ENCODE peak calls at places on chromosomes 1 and 21, in five cellular contexts. One of them, this sample, is unnamed.

GRCh38 chr21:40595806-40596205 is 251.2 kb downstream of the DSCAM start:
- DNase-seq in Panc1: no peak
- DNase-seq in AG04450: no peak
- DNase-seq in ascending aorta: no peak
- DNase-seq in heart left ventricle: no peak
- DNase-seq in this sample: no peak

GRCh38 chr1:44819257-44819593 is 10.9 kb downstream of the BTBD19 start:
- DNase-seq in AG04450: no peak
- DNase-seq in ascending aorta: peak
- DNase-seq in Panc1: no peak
- DNase-seq in heart left ventricle: no peak
- DNase-seq in this sample: no peak

GRCh38 chr21:42724226-42724920 is 71.0 kb downstream of the PDE9A start:
- DNase-seq in AG04450: peak
- DNase-seq in heart left ventricle: no peak
- DNase-seq in Panc1: no peak
- DNase-seq in ascending aorta: no peak
- DNase-seq in this sample: no peak

GRCh38 chr1:89576016-89576415 is 51.4 kb downstream of the LRRC8B start:
- DNase-seq in Panc1: no peak
- DNase-seq in heart left ventricle: no peak
- DNase-seq in AG04450: no peak
- DNase-seq in ascending aorta: no peak
- DNase-seq in this sample: no peak

GRCh38 chr1:71417421-71417820 is 336.6 kb upstream of the ZRANB2 start:
- DNase-seq in heart left ventricle: no peak
- DNase-seq in AG04450: no peak
- DNase-seq in Panc1: no peak
- DNase-seq in ascending aorta: no peak
- DNase-seq in this sample: no peak

GRCh38 chr1:21335088-21335678 is 44.9 kb upstream of the ECE1 start:
- DNase-seq in AG04450: no peak
- DNase-seq in Panc1: no peak
- DNase-seq in heart left ventricle: no peak
- DNase-seq in ascending aorta: no peak
- DNase-seq in this sample: no peak

GRCh38 chr1:203036135-203036534 is 9.8 kb downstream of the PPFIA4 start:
- DNase-seq in ascending aorta: no peak
- DNase-seq in Panc1: no peak
- DNase-seq in AG04450: no peak
- DNase-seq in heart left ventricle: no peak
- DNase-seq in this sample: peak

GRCh38 chr1:227942021-227942715 is 5.6 kb downstream of the WNT9A start:
- DNase-seq in AG04450: no peak
- DNase-seq in ascending aorta: peak
- DNase-seq in Panc1: no peak
- DNase-seq in heart left ventricle: no peak
- DNase-seq in this sample: no peak

GRCh38 chr1:7299994-7300393 is 471.1 kb upstream of the VAMP3 start:
- DNase-seq in AG04450: peak
- DNase-seq in ascending aorta: no peak
- DNase-seq in Panc1: no peak
- DNase-seq in heart left ventricle: no peak
- DNase-seq in this sample: no peak

GRCh38 chr1:33443067-33443704 is 12.3 kb upstream of the PHC2 start:
- DNase-seq in Panc1: no peak
- DNase-seq in heart left ventricle: no peak
- DNase-seq in ascending aorta: no peak
- DNase-seq in AG04450: no peak
- DNase-seq in this sample: no peak

GRCh38 chr1:43666608-43667007 is 16.7 kb downstream of the KDM4A start:
- DNase-seq in AG04450: no peak
- DNase-seq in Panc1: no peak
- DNase-seq in ascending aorta: no peak
- DNase-seq in heart left ventricle: no peak
- DNase-seq in this sample: no peak

DNA sequence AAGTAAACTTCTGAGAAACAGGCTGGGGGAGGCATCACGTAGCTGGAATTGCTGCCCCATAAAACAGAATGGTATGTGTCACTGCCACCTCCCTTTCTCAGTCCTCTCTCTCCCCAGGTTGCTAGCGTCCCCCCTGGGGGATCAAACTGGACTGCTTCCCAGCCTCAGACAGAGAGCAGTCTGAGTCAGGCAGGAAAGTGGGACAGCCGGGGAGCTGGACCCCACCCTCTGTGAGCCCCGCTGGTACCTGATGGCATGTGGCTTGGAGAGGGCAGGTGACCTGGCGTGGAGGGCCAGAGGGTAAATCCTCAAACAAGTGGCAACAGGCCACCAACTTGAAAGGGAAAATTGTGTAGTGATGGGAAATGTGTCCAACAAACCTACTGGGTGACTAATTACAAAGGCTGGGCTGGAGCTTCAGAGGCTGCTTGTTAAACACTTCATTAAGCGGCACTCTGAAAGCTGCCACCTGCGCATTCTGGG is 1.0 kb upstream of the SFN start:
- DNase-seq in heart left ventricle: no peak
- DNase-seq in Panc1: no peak
- DNase-seq in ascending aorta: no peak
- DNase-seq in AG04450: no peak
- DNase-seq in this sample: no peak
- TF ChIP-seq CTCF in heart left ventricle: no peak
- TF ChIP-seq CTCF in Panc1: no peak
- TF ChIP-seq CTCF in ascending aorta: no peak
- TF ChIP-seq CTCF in AG04450: no peak
- TF ChIP-seq CTCF in this sample: no peak

GRCh38 chr1:20192364-20192763 is 6.0 kb upstream of the PLA2G2C start:
- DNase-seq in Panc1: no peak
- DNase-seq in ascending aorta: no peak
- DNase-seq in AG04450: no peak
- DNase-seq in heart left ventricle: no peak
- DNase-seq in this sample: no peak

GRCh38 chr1:20192871-20193411 is 6.6 kb upstream of the PLA2G2C start:
- DNase-seq in Panc1: no peak
- DNase-seq in heart left ventricle: no peak
- DNase-seq in AG04450: no peak
- DNase-seq in ascending aorta: no peak
- DNase-seq in this sample: no peak

GRCh38 chr1:20195464-20195780 is 9.1 kb upstream of the PLA2G2C start:
- DNase-seq in Panc1: no peak
- DNase-seq in heart left ventricle: no peak
- DNase-seq in AG04450: no peak
- DNase-seq in ascending aorta: no peak
- DNase-seq in this sample: no peak

GRCh38 chr1:20194770-20195463 is 8.6 kb upstream of the PLA2G2C start:
- DNase-seq in heart left ventricle: peak
- DNase-seq in ascending aorta: peak
- DNase-seq in Panc1: peak
- DNase-seq in AG04450: peak
- DNase-seq in this sample: peak

DNA sequence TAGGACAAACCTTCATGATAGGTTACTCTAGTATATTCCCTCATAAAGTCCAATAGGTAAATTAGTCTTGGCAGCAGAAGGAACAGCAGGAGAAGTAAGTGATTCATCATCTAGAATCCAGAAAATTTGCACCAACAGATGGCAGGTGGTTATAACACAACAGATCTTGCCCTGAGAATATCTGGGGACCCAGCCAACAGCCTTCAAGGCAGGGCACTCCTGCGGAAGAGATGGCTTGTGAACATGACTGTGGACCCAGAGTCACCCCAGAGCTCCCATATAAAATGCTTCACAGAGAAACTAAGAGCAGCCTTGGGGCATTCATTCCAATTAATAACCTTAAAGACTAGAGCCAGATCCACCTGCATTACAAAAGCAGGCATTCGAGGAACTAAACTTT is 7.9 kb upstream of the PLA2G2C start:
- DNase-seq in Panc1: no peak
- DNase-seq in heart left ventricle: no peak
- DNase-seq in AG04450: no peak
- DNase-seq in ascending aorta: no peak
- DNase-seq in this sample: no peak
- TF ChIP-seq CTCF in Panc1: no peak
- TF ChIP-seq CTCF in heart left ventricle: no peak
- TF ChIP-seq CTCF in AG04450: no peak
- TF ChIP-seq CTCF in ascending aorta: no peak
- TF ChIP-seq CTCF in this sample: no peak

GRCh38 chr1:197521118-197521739 is 253.2 kb downstream of the CRB1 start:
- DNase-seq in Panc1: no peak
- DNase-seq in ascending aorta: no peak
- DNase-seq in AG04450: peak
- DNase-seq in heart left ventricle: no peak
- DNase-seq in this sample: no peak

DNA sequence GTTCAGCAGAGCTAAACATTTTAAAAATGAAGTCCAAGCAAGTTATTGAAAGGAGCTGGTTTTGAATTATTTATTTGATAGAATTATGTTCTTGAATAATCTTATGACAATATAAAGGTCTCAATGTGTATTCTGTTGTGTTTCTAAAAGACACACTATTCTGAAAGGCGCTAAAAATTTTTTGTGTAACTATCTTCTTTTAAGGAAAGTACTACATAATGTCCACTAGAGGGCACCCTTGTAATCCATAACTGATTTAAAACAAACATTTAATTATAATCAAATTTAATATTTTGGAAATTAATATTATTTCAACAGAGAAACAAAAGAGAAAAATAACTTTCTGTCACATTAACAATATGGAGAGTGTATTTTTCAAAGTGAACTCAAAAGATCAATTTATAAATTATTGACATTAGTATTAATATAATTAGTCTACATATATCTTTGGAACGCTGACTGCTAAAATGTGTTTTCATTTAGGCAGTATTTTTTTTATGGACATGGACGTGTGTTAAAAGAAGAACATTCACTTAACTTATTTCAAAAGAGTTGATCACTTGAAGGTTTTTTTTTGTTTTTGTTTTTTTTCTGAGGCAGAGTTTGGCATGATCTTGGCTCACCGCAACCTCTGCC is 248.4 kb downstream of the DENND1B start:
- DNase-seq in Panc1: no peak
- DNase-seq in ascending aorta: no peak
- DNase-seq in heart left ventricle: no peak
- DNase-seq in AG04450: peak
- DNase-seq in this sample: no peak
- TF ChIP-seq CTCF in Panc1: peak
- TF ChIP-seq CTCF in ascending aorta: peak
- TF ChIP-seq CTCF in heart left ventricle: peak
- TF ChIP-seq CTCF in AG04450: peak
- TF ChIP-seq CTCF in this sample: no peak

DNA sequence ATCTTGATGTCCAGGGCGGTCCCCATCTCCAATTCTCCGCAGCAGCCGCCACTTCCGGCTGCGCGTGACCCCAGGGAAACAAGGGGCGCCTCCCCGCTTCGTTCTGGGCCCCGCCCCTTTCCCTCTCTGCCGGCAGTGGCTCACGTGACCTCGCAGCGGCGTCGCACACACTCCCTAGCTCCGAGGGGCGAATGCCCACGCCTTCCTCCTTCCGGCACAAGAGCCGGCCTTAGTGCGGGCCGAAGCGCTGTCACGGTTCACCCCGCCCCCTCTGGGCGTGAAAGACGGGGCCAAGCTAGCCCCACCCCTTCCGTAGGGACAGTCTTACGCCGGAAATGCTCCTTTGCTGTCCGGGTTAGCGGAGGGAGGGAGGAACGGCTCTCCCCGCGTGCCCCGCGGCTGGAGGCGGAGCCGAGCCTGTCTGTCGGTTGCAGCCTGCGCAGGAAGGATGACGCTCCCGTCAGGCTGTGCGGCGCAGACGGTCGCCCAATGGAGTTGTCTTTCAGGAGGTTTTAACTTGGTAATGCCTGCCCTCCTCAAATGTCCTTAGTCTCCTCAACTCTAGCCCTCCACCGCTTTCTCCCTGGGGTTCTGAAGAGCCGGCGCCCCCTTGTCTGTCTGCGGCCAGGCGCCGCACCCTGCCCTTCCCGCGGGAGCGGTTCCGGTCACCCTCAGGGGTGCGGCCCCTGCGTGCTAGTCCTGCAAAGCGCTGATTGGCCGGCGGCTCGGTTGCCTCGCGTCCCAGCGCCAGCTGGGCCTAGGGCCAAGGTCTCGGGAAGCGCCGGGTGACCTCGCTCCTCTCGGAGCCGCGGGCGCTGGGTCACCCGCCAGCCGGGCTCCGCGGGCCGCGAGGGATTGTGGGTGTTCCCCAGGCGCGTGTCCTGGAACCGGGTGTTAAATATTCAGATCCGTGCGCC is at the start of gene VPS26C:
- DNase-seq in AG04450: peak
- DNase-seq in heart left ventricle: peak
- DNase-seq in ascending aorta: peak
- DNase-seq in Panc1: peak
- DNase-seq in this sample: peak
- TF ChIP-seq CTCF in AG04450: no peak
- TF ChIP-seq CTCF in heart left ventricle: no peak
- TF ChIP-seq CTCF in ascending aorta: no peak
- TF ChIP-seq CTCF in Panc1: no peak
- TF ChIP-seq CTCF in this sample: no peak

GRCh38 chr1:60877376-60877775 is 205.0 kb upstream of the NFIA start:
- DNase-seq in ascending aorta: no peak
- DNase-seq in heart left ventricle: no peak
- DNase-seq in Panc1: no peak
- DNase-seq in AG04450: no peak
- DNase-seq in this sample: no peak

GRCh38 chr1:60874703-60875102 is 207.7 kb upstream of the NFIA start:
- DNase-seq in heart left ventricle: no peak
- DNase-seq in ascending aorta: no peak
- DNase-seq in AG04450: no peak
- DNase-seq in Panc1: no peak
- DNase-seq in this sample: no peak

GRCh38 chr1:60876952-60877351 is 205.4 kb upstream of the NFIA start:
- DNase-seq in ascending aorta: no peak
- DNase-seq in Panc1: no peak
- DNase-seq in heart left ventricle: no peak
- DNase-seq in AG04450: no peak
- DNase-seq in this sample: no peak

GRCh38 chr1:60872690-60873089 is 209.7 kb upstream of the NFIA start:
- DNase-seq in heart left ventricle: no peak
- DNase-seq in Panc1: no peak
- DNase-seq in AG04450: no peak
- DNase-seq in ascending aorta: no peak
- DNase-seq in this sample: no peak

DNA sequence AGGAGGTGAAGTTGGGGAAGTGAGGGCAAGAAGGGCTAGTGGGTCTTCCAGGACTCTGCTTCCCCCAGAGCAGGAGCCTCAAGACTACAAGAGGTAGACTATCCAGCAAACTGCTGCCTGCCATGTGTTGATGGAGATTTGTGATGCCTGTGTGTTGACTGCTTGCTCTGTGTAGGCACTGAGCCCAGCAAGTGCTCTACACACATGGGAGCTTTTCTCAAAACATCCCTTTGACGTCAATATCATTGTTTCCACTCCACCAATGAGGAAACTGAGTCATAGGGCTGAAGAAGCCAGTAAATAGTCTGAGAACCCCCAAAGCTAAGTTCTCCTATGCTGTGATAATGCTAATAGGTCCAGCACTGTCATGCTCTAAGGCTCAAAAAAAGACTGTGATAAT is 207.2 kb upstream of the NFIA start:
- DNase-seq in heart left ventricle: no peak
- DNase-seq in ascending aorta: no peak
- DNase-seq in AG04450: no peak
- DNase-seq in Panc1: no peak
- DNase-seq in this sample: no peak
- TF ChIP-seq CTCF in heart left ventricle: no peak
- TF ChIP-seq CTCF in ascending aorta: no peak
- TF ChIP-seq CTCF in AG04450: no peak
- TF ChIP-seq CTCF in Panc1: no peak
- TF ChIP-seq CTCF in this sample: no peak